ENCODE peak calls at places on chromosomes 6 and 20, in four cellular contexts. I is C1 segment of cervical spinal cord, D is substantia nigra, X is RWPE1. L is an unnamed sample.

GRCh38 chr6:165146456-165146855 is 162.9 kb downstream of the C6orf118 start:
- DNase-seq in D (peak), I (peak), X (no peak), L (peak)

GRCh38 chr6:169559001-169559441 is 142.8 kb downstream of the WDR27 start:
- DNase-seq in X (no peak), I (no peak), D (no peak), L (no peak)

GRCh38 chr6:50819527-50819905 is 845 bp downstream of the TFAP2B start:
- DNase-seq in X (no peak), D (no peak), I (no peak), L (no peak)

GRCh38 chr6:82711105-82711829 is 347.6 kb downstream of the TPBG start:
- DNase-seq in D (peak), X (no peak), I (no peak), L (peak)

GRCh38 chr6:129105035-129105434 is 222.1 kb downstream of the LAMA2 start:
- DNase-seq in X (no peak), D (no peak), I (no peak), L (no peak)

GRCh38 chr20:2820896-2821869 is 5.0 kb downstream of the TMEM239 start:
- DNase-seq in I (no peak), D (no peak), X (no peak), L (no peak)

GRCh38 chr6:56869346-56869745 is 85.6 kb upstream of the BEND6 start:
- DNase-seq in D (no peak), I (no peak), X (no peak), L (no peak)

GRCh38 chr6:118562959-118563358 is 14.9 kb downstream of the PLN start:
- DNase-seq in X (no peak), D (no peak), I (no peak), L (no peak)

GRCh38 chr20:51531141-51531710 is 11.3 kb downstream of the NFATC2 start:
- DNase-seq in D (no peak), X (peak), I (no peak), L (no peak)

GRCh38 chr6:3226422-3227362 is 761 bp downstream of the TUBB2B start:
- DNase-seq in I (no peak), X (no peak), D (peak), L (no peak)

GRCh38 chr6:285030-285771 is 7.1 kb upstream of the DUSP22 start:
- DNase-seq in X (no peak), D (no peak), I (no peak), L (no peak)

GRCh38 chr6:42316981-42317380 is 99.3 kb upstream of the MRPS10 start:
- DNase-seq in X (no peak), D (no peak), I (no peak), L (no peak)

GRCh38 chr20:50189681-50190250 is 864 bp upstream of the CEBPB start:
- DNase-seq in D (no peak), I (no peak), X (peak), L (no peak)

GRCh38 chr20:57243480-57244220 is 22.8 kb downstream of the BMP7 start:
- DNase-seq in X (peak), I (no peak), D (no peak), L (no peak)

GRCh38 chr20:63132131-63132714 is 83.7 kb downstream of the YTHDF1 start:
- DNase-seq in I (no peak), D (no peak), X (no peak), L (no peak)

GRCh38 chr6:125584468-125584939 is 164.9 kb upstream of the HEY2 start:
- DNase-seq in I (peak), X (no peak), D (peak), L (peak)